ENCODE peak calls at places on chromosomes 4 and X, in ten cellular contexts. J is head of caudate nucleus, F is kidney epithelial cell, Z is right atrium auricular region, E is tibial nerve, R is nephron progenitor cell, G is iPS-NIHi11, D is AG04450, V is thyroid gland, Q is ovary. Y is an unnamed sample.
A peak's percentile ranks its signal among the peaks of the same experiment; 100 is the strongest.

GRCh38 chr4:610411-611261 is 14.7 kb upstream of the PDE6B start:
- DNase-seq in E (no peak), J (peak; percentile 13), D (peak; percentile 10), G (no peak), V (peak; percentile 47), Z (no peak), R (no peak), Q (no peak), F (peak; percentile 57), Y (no peak)

GRCh38 chrX:22202251-22202650 is 70.5 kb upstream of the CBLL2 start:
- DNase-seq in Z (no peak), D (no peak), Q (no peak), R (no peak), F (no peak), G (no peak), V (no peak), E (no peak), J (no peak), Y (no peak)

GRCh38 chrX:155179343-155179997 is 36.8 kb upstream of the VBP1 start:
- DNase-seq in V (no peak), R (no peak), G (no peak), J (no peak), D (no peak), Q (no peak), E (no peak), F (no peak), Z (no peak), Y (no peak)

GRCh38 chrX:28946846-28947245 is 359.6 kb downstream of the IL1RAPL1 start:
- DNase-seq in Q (no peak), Z (no peak), V (no peak), G (no peak), D (no peak), F (no peak), R (no peak), J (no peak), E (no peak), Y (no peak)

GRCh38 chr4:24885342-24885741 is 27.5 kb downstream of the CCDC149 start:
- DNase-seq in D (no peak), E (no peak), Z (no peak), V (peak; percentile 40), G (no peak), R (no peak), F (no peak), J (peak; percentile 64), Q (no peak), Y (no peak)

GRCh38 chrX:103688949-103689348 is 2.5 kb upstream of the MORF4L2 start:
- DNase-seq in G (no peak), J (no peak), R (no peak), D (no peak), F (no peak), Z (no peak), V (no peak), Q (no peak), E (no peak), Y (peak; percentile 49)

GRCh38 chr4:65089666-65090065 is 580.6 kb downstream of the EPHA5 start:
- DNase-seq in D (no peak), Q (no peak), V (no peak), E (no peak), Z (no peak), G (no peak), F (no peak), J (no peak), R (no peak), Y (no peak)

GRCh38 chr4:23333946-23334878 is 555.6 kb downstream of the PPARGC1A start:
- DNase-seq in G (peak; percentile 78), R (no peak), Q (peak; percentile 16), J (no peak), E (no peak), Z (no peak), F (peak; percentile 97), V (no peak), D (peak; percentile 11), Y (peak; percentile 3)

GRCh38 chr4:86974481-86975050 is 39.8 kb downstream of the AFF1 start:
- DNase-seq in Q (no peak), F (no peak), V (no peak), R (no peak), E (no peak), D (no peak), J (no peak), Z (no peak), G (no peak), Y (no peak)

GRCh38 chrX:20139966-20140365 is 1.7 kb downstream of the EIF1AX start:
- DNase-seq in V (no peak), G (no peak), J (no peak), Q (no peak), Z (no peak), R (no peak), F (no peak), E (no peak), D (no peak), Y (no peak)

GRCh38 chrX:39487166-39488006 is 610.4 kb downstream of the BCOR start:
- DNase-seq in G (no peak), Z (no peak), D (no peak), R (no peak), F (no peak), J (no peak), E (no peak), V (no peak), Q (no peak), Y (no peak)

GRCh38 chr4:19026281-19026680 is 1004.7 kb upstream of the LCORL start:
- DNase-seq in V (peak; percentile 88), R (no peak), Q (no peak), Z (no peak), E (no peak), J (peak; percentile 24), F (no peak), D (no peak), G (no peak), Y (no peak)

GRCh38 chrX:123339201-123339905 is 155.3 kb downstream of the GRIA3 start:
- DNase-seq in V (no peak), D (no peak), R (no peak), F (no peak), J (no peak), Q (no peak), E (no peak), G (no peak), Z (no peak), Y (no peak)

GRCh38 chr4:23034726-23035125 is 342.0 kb downstream of the GBA3 start:
- DNase-seq in Z (no peak), V (no peak), J (no peak), F (no peak), G (no peak), E (no peak), Q (no peak), D (no peak), R (no peak), Y (no peak)

GRCh38 chr4:138275216-138275615 is 33.1 kb upstream of the SLC7A11 start:
- DNase-seq in J (no peak), D (no peak), E (no peak), Q (no peak), Z (no peak), F (no peak), R (no peak), G (no peak), V (no peak), Y (no peak)

GRCh38 chr4:123672987-123673386 is 276.4 kb downstream of the SPRY1 start:
- DNase-seq in J (no peak), Z (no peak), D (peak; percentile 8), E (no peak), Q (no peak), V (no peak), G (no peak), F (peak; percentile 67), R (no peak), Y (no peak)

GRCh38 chr4:104465201-104465600 is 29.5 kb downstream of the CXXC4 start:
- DNase-seq in G (no peak), E (no peak), V (no peak), F (no peak), J (no peak), Z (no peak), Q (no peak), D (no peak), R (no peak), Y (no peak)

GRCh38 chr4:105139646-105140045 is 7.0 kb upstream of the TET2 start:
- DNase-seq in E (no peak), F (no peak), Q (no peak), V (no peak), Z (no peak), R (no peak), J (no peak), G (no peak), D (no peak), Y (no peak)

GRCh38 chr4:110514889-110515479 is 39.0 kb downstream of the ENPEP start:
- DNase-seq in R (no peak), G (peak; percentile 13), F (no peak), J (no peak), D (no peak), Z (no peak), V (no peak), E (no peak), Q (no peak), Y (peak; percentile 13)

GRCh38 chr4:6696611-6697010 is 2.9 kb downstream of the S100P start:
- DNase-seq in Q (no peak), G (no peak), V (no peak), J (no peak), R (no peak), E (no peak), F (no peak), Z (no peak), D (no peak), Y (no peak)

Y was measured in HEK293T.